ENCODE peak calls at places on chromosomes 6 and 20, in five cellular contexts. One of them, this sample, is unnamed.

GRCh38 chr20:52209154-52209571 is 17.6 kb upstream of the ZFP64 start:
- DNase-seq in HCT116: no peak
- DNase-seq in K562: no peak
- DNase-seq in HepG2: no peak
- DNase-seq in SK-N-SH: no peak
- DNase-seq in this sample: no peak

GRCh38 chr20:43392561-43392960 is 65.1 kb upstream of the SRSF6 start:
- DNase-seq in HCT116: no peak
- DNase-seq in K562: no peak
- DNase-seq in SK-N-SH: no peak
- DNase-seq in HepG2: no peak
- DNase-seq in this sample: no peak

GRCh38 chr6:20909621-20910020 is 375.4 kb downstream of the CDKAL1 start:
- DNase-seq in SK-N-SH: no peak
- DNase-seq in K562: no peak
- DNase-seq in HepG2: no peak
- DNase-seq in HCT116: no peak
- DNase-seq in this sample: no peak

GRCh38 chr6:149150999-149151398 is 166.5 kb upstream of the TAB2 start:
- DNase-seq in K562: no peak
- DNase-seq in HCT116: no peak
- DNase-seq in SK-N-SH: no peak
- DNase-seq in HepG2: no peak
- DNase-seq in this sample: no peak

GRCh38 chr6:88141641-88142298 is 24.4 kb downstream of the CNR1 start:
- DNase-seq in SK-N-SH: no peak
- DNase-seq in HepG2: no peak
- DNase-seq in K562: no peak
- DNase-seq in HCT116: no peak
- DNase-seq in this sample: peak; percentile 84

GRCh38 chr20:33693741-33694645 is 7.8 kb upstream of the E2F1 start:
- DNase-seq in HCT116: no peak
- DNase-seq in SK-N-SH: peak; percentile 46
- DNase-seq in K562: no peak
- DNase-seq in HepG2: no peak
- DNase-seq in this sample: no peak

GRCh38 chr6:130152908-130153510 is 69.7 kb downstream of the SAMD3 start:
- DNase-seq in HCT116: no peak
- DNase-seq in HepG2: no peak
- DNase-seq in K562: no peak
- DNase-seq in SK-N-SH: no peak
- DNase-seq in this sample: no peak

GRCh38 chr20:49874601-49875116 is 40.7 kb downstream of the SPATA2 start:
- DNase-seq in SK-N-SH: no peak
- DNase-seq in K562: no peak
- DNase-seq in HCT116: no peak
- DNase-seq in HepG2: no peak
- DNase-seq in this sample: no peak

GRCh38 chr6:111423960-111424846 is 58.8 kb downstream of the REV3L start:
- DNase-seq in HCT116: no peak
- DNase-seq in SK-N-SH: peak; percentile 63
- DNase-seq in K562: no peak
- DNase-seq in HepG2: no peak
- DNase-seq in this sample: no peak

GRCh38 chr6:147782302-147782701 is 273.8 kb downstream of the SAMD5 start:
- DNase-seq in SK-N-SH: no peak
- DNase-seq in K562: no peak
- DNase-seq in HepG2: no peak
- DNase-seq in HCT116: no peak
- DNase-seq in this sample: no peak

GRCh38 chr20:7608246-7608645 is 332.0 kb downstream of the HAO1 start:
- DNase-seq in K562: no peak
- DNase-seq in SK-N-SH: no peak
- DNase-seq in HCT116: no peak
- DNase-seq in HepG2: no peak
- DNase-seq in this sample: no peak

GRCh38 chr6:131758920-131759319 is 48.1 kb upstream of the CTAGE9 start:
- DNase-seq in SK-N-SH: no peak
- DNase-seq in HepG2: no peak
- DNase-seq in K562: no peak
- DNase-seq in HCT116: no peak
- DNase-seq in this sample: no peak

GRCh38 chr6:116528800-116529199 is 16.7 kb downstream of the TRAPPC3L start:
- DNase-seq in K562: no peak
- DNase-seq in HCT116: no peak
- DNase-seq in SK-N-SH: no peak
- DNase-seq in HepG2: peak; percentile 20
- DNase-seq in this sample: no peak

GRCh38 chr6:24988562-24988961 is 52.8 kb upstream of the RIPOR2 start:
- DNase-seq in SK-N-SH: no peak
- DNase-seq in HCT116: no peak
- DNase-seq in HepG2: no peak
- DNase-seq in K562: no peak
- DNase-seq in this sample: no peak

GRCh38 chr20:34364013-34364382 is 925 bp downstream of the ITCH start:
- DNase-seq in HepG2: no peak
- DNase-seq in K562: no peak
- DNase-seq in HCT116: no peak
- DNase-seq in SK-N-SH: no peak
- DNase-seq in this sample: no peak

GRCh38 chr6:39887692-39888450 is 46.4 kb downstream of the MOCS1 start:
- DNase-seq in SK-N-SH: no peak
- DNase-seq in HepG2: peak; percentile 85
- DNase-seq in K562: no peak
- DNase-seq in HCT116: no peak
- DNase-seq in this sample: no peak

GRCh38 chr20:44166008-44166407 is 21.0 kb downstream of the JPH2 start:
- DNase-seq in HepG2: peak; percentile 53
- DNase-seq in K562: no peak
- DNase-seq in SK-N-SH: no peak
- DNase-seq in HCT116: no peak
- DNase-seq in this sample: no peak

GRCh38 chr6:41560440-41561192 is 14.4 kb downstream of the FOXP4 start:
- DNase-seq in SK-N-SH: no peak
- DNase-seq in K562: peak; percentile 37
- DNase-seq in HCT116: no peak
- DNase-seq in HepG2: no peak
- DNase-seq in this sample: no peak

GRCh38 chr6:166026586-166027126 is 141.0 kb downstream of the TBXT start:
- DNase-seq in HepG2: no peak
- DNase-seq in HCT116: no peak
- DNase-seq in SK-N-SH: no peak
- DNase-seq in K562: no peak
- DNase-seq in this sample: no peak

GRCh38 chr20:64106981-64107735 is at the start of gene NPBWR2:
- DNase-seq in HepG2: no peak
- DNase-seq in HCT116: no peak
- DNase-seq in SK-N-SH: no peak
- DNase-seq in K562: peak; percentile 55
- DNase-seq in this sample: no peak

GRCh38 chr20:14523090-14523489 is 185.7 kb upstream of the FLRT3 start:
- DNase-seq in HepG2: no peak
- DNase-seq in K562: no peak
- DNase-seq in HCT116: no peak
- DNase-seq in SK-N-SH: no peak
- DNase-seq in this sample: no peak

GRCh38 chr6:166003569-166003968 is 164.1 kb downstream of the TBXT start:
- DNase-seq in HepG2: no peak
- DNase-seq in K562: no peak
- DNase-seq in HCT116: no peak
- DNase-seq in SK-N-SH: no peak
- DNase-seq in this sample: no peak

GRCh38 chr6:39206250-39206721 is 23.0 kb downstream of the KCNK5 start:
- DNase-seq in HCT116: no peak
- DNase-seq in HepG2: no peak
- DNase-seq in K562: peak; percentile 81
- DNase-seq in SK-N-SH: no peak
- DNase-seq in this sample: no peak

GRCh38 chr20:507006-507758 is 36.4 kb downstream of the CSNK2A1 start:
- DNase-seq in HCT116: no peak
- DNase-seq in SK-N-SH: no peak
- DNase-seq in K562: no peak
- DNase-seq in HepG2: no peak
- DNase-seq in this sample: no peak

GRCh38 chr6:148192310-148192709 is 150.3 kb upstream of the SASH1 start:
- DNase-seq in HepG2: no peak
- DNase-seq in HCT116: no peak
- DNase-seq in K562: no peak
- DNase-seq in SK-N-SH: no peak
- DNase-seq in this sample: no peak

GRCh38 chr20:1838479-1839279 is 56.5 kb upstream of the SIRPA start:
- DNase-seq in HCT116: no peak
- DNase-seq in HepG2: no peak
- DNase-seq in SK-N-SH: peak; percentile 76
- DNase-seq in K562: no peak
- DNase-seq in this sample: no peak

GRCh38 chr20:62203378-62204030 is 16.6 kb downstream of the HRH3 start:
- DNase-seq in SK-N-SH: no peak
- DNase-seq in HCT116: no peak
- DNase-seq in K562: no peak
- DNase-seq in HepG2: no peak
- DNase-seq in this sample: no peak

GRCh38 chr20:25136643-25137559 is 55.0 kb upstream of the VSX1 start:
- DNase-seq in HCT116: peak; percentile 38
- DNase-seq in SK-N-SH: peak; percentile 37
- DNase-seq in HepG2: no peak
- DNase-seq in K562: no peak
- DNase-seq in this sample: no peak

GRCh38 chr6:114707081-114707480 is 364.3 kb upstream of the HS3ST5 start:
- DNase-seq in SK-N-SH: no peak
- DNase-seq in K562: no peak
- DNase-seq in HepG2: no peak
- DNase-seq in HCT116: no peak
- DNase-seq in this sample: no peak

GRCh38 chr6:105804000-105804399 is 282.1 kb upstream of the PRDM1 start:
- DNase-seq in SK-N-SH: no peak
- DNase-seq in HCT116: no peak
- DNase-seq in K562: no peak
- DNase-seq in HepG2: no peak
- DNase-seq in this sample: no peak

GRCh38 chr20:35421322-35421721 is 9.5 kb upstream of the UQCC1 start:
- DNase-seq in K562: no peak
- DNase-seq in HCT116: no peak
- DNase-seq in HepG2: no peak
- DNase-seq in SK-N-SH: no peak
- DNase-seq in this sample: no peak

GRCh38 chr6:54085526-54085925 is 25.7 kb upstream of the MLIP start:
- DNase-seq in K562: no peak
- DNase-seq in SK-N-SH: no peak
- DNase-seq in HepG2: no peak
- DNase-seq in HCT116: no peak
- DNase-seq in this sample: no peak

GRCh38 chr6:52539607-52540006 is 37.3 kb downstream of the TRAM2 start:
- DNase-seq in K562: peak; percentile 29
- DNase-seq in SK-N-SH: no peak
- DNase-seq in HepG2: no peak
- DNase-seq in HCT116: no peak
- DNase-seq in this sample: no peak

GRCh38 chr6:165986647-165987482 is 180.8 kb downstream of the TBXT start:
- DNase-seq in K562: no peak
- DNase-seq in SK-N-SH: peak; percentile 62
- DNase-seq in HepG2: no peak
- DNase-seq in HCT116: no peak
- DNase-seq in this sample: no peak

GRCh38 chr6:66210964-66211363 is 503.9 kb upstream of the EYS start:
- DNase-seq in HCT116: no peak
- DNase-seq in HepG2: no peak
- DNase-seq in K562: no peak
- DNase-seq in SK-N-SH: no peak
- DNase-seq in this sample: no peak

GRCh38 chr6:139762587-139763031 is 388.2 kb upstream of the CITED2 start:
- DNase-seq in SK-N-SH: no peak
- DNase-seq in K562: no peak
- DNase-seq in HepG2: no peak
- DNase-seq in HCT116: no peak
- DNase-seq in this sample: peak; percentile 38

GRCh38 chr6:136647363-136647763 is 97.1 kb upstream of the MAP7 start:
- DNase-seq in HCT116: no peak
- DNase-seq in SK-N-SH: no peak
- DNase-seq in K562: no peak
- DNase-seq in HepG2: no peak
- DNase-seq in this sample: peak; percentile 24

GRCh38 chr6:11064836-11065235 is 20.7 kb upstream of the ELOVL2 start:
- DNase-seq in SK-N-SH: peak; percentile 39
- DNase-seq in K562: no peak
- DNase-seq in HCT116: no peak
- DNase-seq in HepG2: no peak
- DNase-seq in this sample: no peak

GRCh38 chr6:99867026-99867425 is 127.0 kb downstream of the MCHR2 start:
- DNase-seq in SK-N-SH: no peak
- DNase-seq in HCT116: no peak
- DNase-seq in K562: no peak
- DNase-seq in HepG2: no peak
- DNase-seq in this sample: no peak

GRCh38 chr6:99868074-99868702 is 125.8 kb downstream of the MCHR2 start:
- DNase-seq in K562: peak; percentile 47
- DNase-seq in HCT116: peak; percentile 51
- DNase-seq in HepG2: peak; percentile 47
- DNase-seq in SK-N-SH: peak; percentile 50
- DNase-seq in this sample: peak; percentile 2
- TF ChIP-seq ZBTB33 in K562: no peak
- TF ChIP-seq ZBTB33 in HCT116: no peak
- TF ChIP-seq ZBTB33 in HepG2: peak; percentile 78
- TF ChIP-seq ZBTB33 in SK-N-SH: no peak
- TF ChIP-seq ZBTB33 in this sample: no peak

GRCh38 chr6:159701413-159701999 is 8.5 kb upstream of the SOD2 start:
- DNase-seq in HepG2: peak; percentile 43
- DNase-seq in SK-N-SH: no peak
- DNase-seq in K562: no peak
- DNase-seq in HCT116: no peak
- DNase-seq in this sample: no peak
- TF ChIP-seq ZBTB33 in HepG2: no peak
- TF ChIP-seq ZBTB33 in SK-N-SH: no peak
- TF ChIP-seq ZBTB33 in K562: no peak
- TF ChIP-seq ZBTB33 in HCT116: no peak
- TF ChIP-seq ZBTB33 in this sample: no peak

GRCh38 chr6:161403717-161404116 is 129.9 kb upstream of the AGPAT4 start:
- DNase-seq in HCT116: no peak
- DNase-seq in K562: no peak
- DNase-seq in HepG2: no peak
- DNase-seq in SK-N-SH: no peak
- DNase-seq in this sample: no peak
- TF ChIP-seq ZBTB33 in HCT116: no peak
- TF ChIP-seq ZBTB33 in K562: no peak
- TF ChIP-seq ZBTB33 in HepG2: no peak
- TF ChIP-seq ZBTB33 in SK-N-SH: no peak
- TF ChIP-seq ZBTB33 in this sample: no peak

DNA sequence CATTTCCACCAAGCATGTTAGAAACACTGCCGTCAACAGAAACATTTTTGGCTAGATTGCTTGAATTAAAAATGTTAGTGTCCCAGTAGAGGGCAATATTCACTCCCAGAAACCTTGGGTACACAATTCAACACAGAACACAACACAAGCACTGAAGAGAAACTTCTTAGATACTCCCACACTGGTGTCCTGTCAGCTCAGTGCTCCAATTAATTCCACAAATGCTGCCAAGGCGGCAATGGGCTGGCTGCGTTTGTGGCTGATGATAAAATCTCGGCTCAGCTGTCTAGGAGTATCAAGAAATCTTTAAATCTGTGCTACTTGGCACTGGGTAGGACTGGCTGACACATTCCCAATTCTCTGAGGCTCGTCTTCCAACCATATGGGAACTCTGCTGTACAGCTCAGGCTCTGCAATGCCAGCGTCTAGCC is 39.3 kb downstream of the BEND3 start:
- DNase-seq in SK-N-SH: no peak
- DNase-seq in HCT116: no peak
- DNase-seq in K562: no peak
- DNase-seq in HepG2: no peak
- DNase-seq in this sample: no peak
- TF ChIP-seq ZBTB33 in SK-N-SH: no peak
- TF ChIP-seq ZBTB33 in HCT116: no peak
- TF ChIP-seq ZBTB33 in K562: no peak
- TF ChIP-seq ZBTB33 in HepG2: no peak
- TF ChIP-seq ZBTB33 in this sample: no peak

This sample was measured in GM12878.